ENCODE peak calls at places on chromosomes 5 and 9, in five cellular contexts. T is skeletal muscle cell; D is EH; E is Jurkat, Clone E6-1; M is suprapubic skin. O is an unnamed sample.

GRCh38 chr5:57683036-57683600 is 200.5 kb upstream of the ACTBL2 start:
- DNase-seq in E (no peak), M (no peak), D (no peak), T (peak), O (no peak)

GRCh38 chr9:137710751-137711150 is 91.9 kb downstream of the EHMT1 start:
- DNase-seq in E (no peak), T (no peak), D (no peak), M (no peak), O (no peak)

GRCh38 chr9:3007331-3007730 is 163.4 kb upstream of the PUM3 start:
- DNase-seq in D (no peak), M (no peak), T (no peak), E (no peak), O (no peak)

GRCh38 chr9:32344551-32345182 is 39.8 kb upstream of the ACO1 start:
- DNase-seq in T (no peak), E (peak), M (no peak), D (peak), O (no peak)

GRCh38 chr5:54021413-54022155 is 288.8 kb downstream of the ARL15 start:
- DNase-seq in M (no peak), E (peak), T (no peak), D (peak), O (no peak)

GRCh38 chr5:91499943-91500531 is 116.9 kb upstream of the ARRDC3 start:
- DNase-seq in D (peak), T (peak), M (no peak), E (peak), O (no peak)

GRCh38 chr5:56183507-56183906 is 49.6 kb downstream of the ANKRD55 start:
- DNase-seq in T (peak), D (peak), E (no peak), M (no peak), O (no peak)

GRCh38 chr9:37046683-37047082 is 12.6 kb upstream of the PAX5 start:
- DNase-seq in E (no peak), M (no peak), D (no peak), T (no peak), O (no peak)

GRCh38 chr5:95565280-95565920 is 10.5 kb downstream of the ARSK start:
- DNase-seq in M (no peak), D (peak), E (no peak), T (no peak), O (no peak)

GRCh38 chr9:93636172-93636661 is 59.8 kb downstream of the PHF2 start:
- DNase-seq in T (no peak), D (no peak), E (no peak), M (no peak), O (peak)

GRCh38 chr9:3740690-3741419 is 215.1 kb upstream of the RFX3 start:
- DNase-seq in E (no peak), D (peak), T (no peak), M (no peak), O (no peak)

GRCh38 chr5:7754997-7755596 is 95.8 kb downstream of the CFAP90 start:
- DNase-seq in M (no peak), D (peak), T (no peak), E (peak), O (no peak)

GRCh38 chr5:170522211-170523128 is 18.6 kb downstream of the KCNIP1 start:
- DNase-seq in E (no peak), M (no peak), D (peak), T (peak), O (no peak)

GRCh38 chr9:108889649-108890067 is 27.6 kb downstream of the ACTL7A start:
- DNase-seq in E (no peak), T (peak), D (peak), M (no peak), O (no peak)

GRCh38 chr5:119417891-119418781 is 34.2 kb upstream of the HSD17B4 start:
- DNase-seq in E (no peak), D (peak), M (no peak), T (no peak), O (no peak)

GRCh38 chr5:122401991-122402710 is 90.1 kb downstream of the SNCAIP start:
- DNase-seq in E (no peak), M (no peak), D (no peak), T (no peak), O (no peak)

GRCh38 chr5:28473531-28474107 is 1435.2 kb upstream of the CDH9 start:
- DNase-seq in E (peak), D (no peak), T (no peak), M (no peak), O (no peak)

GRCh38 chr5:101943784-101944183 is 352.3 kb downstream of the SLCO4C1 start:
- DNase-seq in E (peak), D (peak), T (no peak), M (no peak), O (no peak)

GRCh38 chr5:150616506-150616905 is 24.0 kb upstream of the SYNPO start:
- DNase-seq in D (no peak), E (no peak), M (no peak), T (no peak), O (no peak)

GRCh38 chr5:7397005-7397546 is 1.1 kb downstream of the ADCY2 start:
- DNase-seq in T (no peak), E (no peak), D (no peak), M (no peak), O (no peak)

GRCh38 chr5:34804398-34804797 is 34.6 kb upstream of the TTC23L start:
- DNase-seq in E (no peak), T (no peak), M (no peak), D (no peak), O (no peak)

GRCh38 chr5:37615184-37615583 is 224.7 kb downstream of the GDNF start:
- DNase-seq in M (no peak), D (peak), T (peak), E (no peak), O (no peak)

GRCh38 chr5:177446184-177447065 is at the start of gene PRR7:
- DNase-seq in E (peak), M (no peak), D (peak), T (no peak), O (no peak)

GRCh38 chr9:69174645-69175487 is 789 bp downstream of the TJP2 start:
- DNase-seq in M (no peak), E (no peak), T (peak), D (peak), O (peak)

GRCh38 chr9:18542837-18543405 is 69.0 kb downstream of the ADAMTSL1 start:
- DNase-seq in M (no peak), D (no peak), E (no peak), T (peak), O (no peak)

GRCh38 chr5:150301170-150301505 is 1.6 kb downstream of the ARSI start:
- DNase-seq in T (no peak), E (no peak), D (peak), M (no peak), O (peak)